ENCODE peak calls at places on chromosomes 5 and 9, in ten cellular contexts. N, V, Q, E, D, F, Z, K, L and H are unnamed samples.

GRCh38 chr5:65481635-65482271 is at the start of gene ADAMTS6:
- DNase-seq in N (peak), V (peak), Q (peak), E (peak), D (peak), F (peak), Z (peak), K (peak), L (peak), H (peak)

GRCh38 chr9:96061293-96061987 is 185.9 kb downstream of the ERCC6L2 start:
- DNase-seq in N (peak), V (peak), Q (no peak), E (peak), D (peak), F (no peak), Z (no peak), K (peak), L (no peak), H (peak)

GRCh38 chr9:21395778-21396717 is 10.8 kb upstream of the IFNA2 start:
- DNase-seq in N (peak), V (no peak), Q (peak), E (peak), D (peak), F (no peak), Z (peak), K (peak), L (peak), H (peak)

GRCh38 chr9:127898433-127899199 is 787 bp downstream of the ST6GALNAC6 start:
- DNase-seq in N (no peak), V (peak), Q (peak), E (no peak), D (peak), F (no peak), Z (peak), K (peak), L (peak), H (no peak)

GRCh38 chr5:89690331-89690730 is 719.2 kb downstream of the CETN3 start:
- DNase-seq in N (no peak), V (no peak), Q (no peak), E (no peak), D (no peak), F (no peak), Z (no peak), K (no peak), L (no peak), H (no peak)

GRCh38 chr5:174614500-174615135 is 109.8 kb upstream of the MSX2 start:
- DNase-seq in N (no peak), V (no peak), Q (no peak), E (no peak), D (no peak), F (no peak), Z (no peak), K (no peak), L (no peak), H (no peak)

GRCh38 chr5:11069041-11069440 is 308.0 kb upstream of the DAP start:
- DNase-seq in N (no peak), V (no peak), Q (no peak), E (no peak), D (no peak), F (no peak), Z (no peak), K (no peak), L (no peak), H (no peak)

GRCh38 chr5:57784106-57784505 is 301.5 kb upstream of the ACTBL2 start:
- DNase-seq in N (no peak), V (no peak), Q (no peak), E (no peak), D (no peak), F (no peak), Z (no peak), K (no peak), L (no peak), H (no peak)

GRCh38 chr5:65722575-65723424 is 795 bp downstream of the NLN start:
- DNase-seq in N (peak), V (peak), Q (no peak), E (no peak), D (peak), F (no peak), Z (no peak), K (peak), L (no peak), H (no peak)

GRCh38 chr9:116096853-116097252 is 56.7 kb upstream of the PAPPA start:
- DNase-seq in N (no peak), V (no peak), Q (no peak), E (no peak), D (no peak), F (no peak), Z (no peak), K (no peak), L (no peak), H (no peak)

GRCh38 chr9:130583271-130583670 is 3.9 kb downstream of the FUBP3 start:
- DNase-seq in N (no peak), V (no peak), Q (no peak), E (no peak), D (no peak), F (no peak), Z (no peak), K (no peak), L (no peak), H (no peak)

GRCh38 chr9:98781588-98782383 is 14.6 kb downstream of the ANKS6 start:
- DNase-seq in N (peak), V (peak), Q (peak), E (peak), D (peak), F (no peak), Z (no peak), K (no peak), L (no peak), H (peak)

GRCh38 chr5:68344447-68345111 is 129.0 kb downstream of the PIK3R1 start:
- DNase-seq in N (no peak), V (peak), Q (no peak), E (no peak), D (no peak), F (no peak), Z (no peak), K (no peak), L (no peak), H (no peak)

GRCh38 chr9:120366646-120367019 is 213.3 kb downstream of the CDK5RAP2 start:
- DNase-seq in N (no peak), V (no peak), Q (no peak), E (peak), D (peak), F (no peak), Z (no peak), K (no peak), L (no peak), H (no peak)

GRCh38 chr5:59615272-59615671 is 278.3 kb downstream of the PDE4D start:
- DNase-seq in N (no peak), V (no peak), Q (no peak), E (no peak), D (no peak), F (no peak), Z (no peak), K (no peak), L (no peak), H (no peak)

GRCh38 chr9:9998491-9999287 is 614.1 kb downstream of the PTPRD start:
- DNase-seq in N (no peak), V (no peak), Q (no peak), E (no peak), D (peak), F (no peak), Z (no peak), K (peak), L (no peak), H (no peak)

GRCh38 chr5:149732500-149733128 is 2.5 kb downstream of the PPARGC1B start:
- DNase-seq in N (no peak), V (peak), Q (peak), E (no peak), D (peak), F (no peak), Z (no peak), K (no peak), L (peak), H (no peak)

GRCh38 chr9:9799287-9799686 is 813.5 kb downstream of the PTPRD start:
- DNase-seq in N (no peak), V (no peak), Q (no peak), E (no peak), D (no peak), F (no peak), Z (no peak), K (no peak), L (no peak), H (no peak)

GRCh38 chr5:112642885-112643284 is 94.8 kb upstream of the APC start:
- DNase-seq in N (no peak), V (no peak), Q (no peak), E (no peak), D (no peak), F (no peak), Z (no peak), K (no peak), L (no peak), H (no peak)

GRCh38 chr9:136083558-136084190 is 11.4 kb downstream of the NACC2 start:
- DNase-seq in N (no peak), V (no peak), Q (no peak), E (no peak), D (no peak), F (no peak), Z (peak), K (peak), L (peak), H (no peak)

GRCh38 chr5:53052499-53052898 is 57.1 kb downstream of the MOCS2 start:
- DNase-seq in N (no peak), V (no peak), Q (no peak), E (no peak), D (no peak), F (no peak), Z (no peak), K (no peak), L (no peak), H (no peak)

GRCh38 chr9:99411068-99411467 is 189.0 kb downstream of the SEC61B start:
- DNase-seq in N (no peak), V (no peak), Q (no peak), E (no peak), D (no peak), F (no peak), Z (no peak), K (no peak), L (no peak), H (no peak)

GRCh38 chr5:1445895-1446601 is 808 bp upstream of the SLC6A3 start:
- DNase-seq in N (peak), V (no peak), Q (no peak), E (no peak), D (no peak), F (no peak), Z (no peak), K (no peak), L (no peak), H (peak)

GRCh38 chr9:116008278-116008677 is 145.3 kb upstream of the PAPPA start:
- DNase-seq in N (no peak), V (no peak), Q (no peak), E (no peak), D (no peak), F (no peak), Z (no peak), K (no peak), L (no peak), H (no peak)

GRCh38 chr5:54836959-54837534 is 148.3 kb downstream of the ESM1 start:
- DNase-seq in N (no peak), V (no peak), Q (no peak), E (no peak), D (no peak), F (no peak), Z (no peak), K (no peak), L (no peak), H (no peak)

GRCh38 chr9:134384811-134385479 is 58.7 kb downstream of the RXRA start:
- DNase-seq in N (no peak), V (no peak), Q (no peak), E (no peak), D (no peak), F (no peak), Z (no peak), K (no peak), L (no peak), H (no peak)

GRCh38 chr5:168390491-168390890 is 95.8 kb upstream of the RARS1 start:
- DNase-seq in N (no peak), V (no peak), Q (no peak), E (no peak), D (no peak), F (no peak), Z (no peak), K (no peak), L (no peak), H (no peak)

GRCh38 chr9:129054163-129054851 is 17.9 kb downstream of the MIGA2 start:
- DNase-seq in N (no peak), V (no peak), Q (no peak), E (no peak), D (no peak), F (no peak), Z (no peak), K (no peak), L (no peak), H (no peak)

GRCh38 chr5:142826741-142827492 is 56.7 kb downstream of the ARHGAP26 start:
- DNase-seq in N (no peak), V (no peak), Q (no peak), E (peak), D (no peak), F (no peak), Z (no peak), K (no peak), L (no peak), H (peak)

GRCh38 chr5:58044166-58044565 is 415.7 kb downstream of the PLK2 start:
- DNase-seq in N (no peak), V (peak), Q (no peak), E (no peak), D (no peak), F (no peak), Z (no peak), K (no peak), L (no peak), H (no peak)

GRCh38 chr5:180688326-180689070 is 39.1 kb upstream of the FLT4 start:
- DNase-seq in N (no peak), V (no peak), Q (no peak), E (no peak), D (no peak), F (no peak), Z (no peak), K (no peak), L (no peak), H (no peak)

GRCh38 chr9:137492464-137493162 is 33.5 kb upstream of the NSMF start:
- DNase-seq in N (no peak), V (peak), Q (peak), E (no peak), D (no peak), F (no peak), Z (no peak), K (peak), L (no peak), H (no peak)

GRCh38 chr5:119049824-119050449 is 20.9 kb upstream of the DMXL1 start:
- DNase-seq in N (no peak), V (no peak), Q (no peak), E (no peak), D (no peak), F (no peak), Z (no peak), K (no peak), L (no peak), H (no peak)

GRCh38 chr5:44983006-44983405 is 174.3 kb downstream of the MRPS30 start:
- DNase-seq in N (no peak), V (peak), Q (no peak), E (no peak), D (no peak), F (no peak), Z (no peak), K (no peak), L (no peak), H (no peak)

GRCh38 chr9:118529210-118529609 is 825.0 kb downstream of the TLR4 start:
- DNase-seq in N (no peak), V (no peak), Q (no peak), E (no peak), D (no peak), F (no peak), Z (no peak), K (no peak), L (no peak), H (no peak)

GRCh38 chr5:148457183-148457620 is 73.4 kb downstream of the FBXO38 start:
- DNase-seq in N (no peak), V (peak), Q (no peak), E (no peak), D (no peak), F (no peak), Z (no peak), K (peak), L (no peak), H (no peak)

GRCh38 chr9:112867275-112867991 is 23.2 kb downstream of the SLC46A2 start:
- DNase-seq in N (no peak), V (peak), Q (peak), E (peak), D (peak), F (no peak), Z (no peak), K (no peak), L (no peak), H (no peak)

GRCh38 chr5:136062563-136063274 is 33.9 kb downstream of the TGFBI start:
- DNase-seq in N (no peak), V (peak), Q (no peak), E (peak), D (peak), F (no peak), Z (no peak), K (no peak), L (no peak), H (no peak)

GRCh38 chr5:37570597-37570996 is 191.5 kb downstream of the WDR70 start:
- DNase-seq in N (no peak), V (no peak), Q (no peak), E (no peak), D (no peak), F (no peak), Z (no peak), K (no peak), L (no peak), H (no peak)

GRCh38 chr9:114495992-114496391 is 9.3 kb downstream of the WHRN start:
- DNase-seq in N (no peak), V (no peak), Q (no peak), E (no peak), D (no peak), F (no peak), Z (no peak), K (no peak), L (no peak), H (no peak)
- TF ChIP-seq EP300 in N (no peak), V (no peak), Q (no peak), E (no peak), D (no peak), F (no peak), Z (no peak), K (no peak), L (no peak), H (no peak)

DNA sequence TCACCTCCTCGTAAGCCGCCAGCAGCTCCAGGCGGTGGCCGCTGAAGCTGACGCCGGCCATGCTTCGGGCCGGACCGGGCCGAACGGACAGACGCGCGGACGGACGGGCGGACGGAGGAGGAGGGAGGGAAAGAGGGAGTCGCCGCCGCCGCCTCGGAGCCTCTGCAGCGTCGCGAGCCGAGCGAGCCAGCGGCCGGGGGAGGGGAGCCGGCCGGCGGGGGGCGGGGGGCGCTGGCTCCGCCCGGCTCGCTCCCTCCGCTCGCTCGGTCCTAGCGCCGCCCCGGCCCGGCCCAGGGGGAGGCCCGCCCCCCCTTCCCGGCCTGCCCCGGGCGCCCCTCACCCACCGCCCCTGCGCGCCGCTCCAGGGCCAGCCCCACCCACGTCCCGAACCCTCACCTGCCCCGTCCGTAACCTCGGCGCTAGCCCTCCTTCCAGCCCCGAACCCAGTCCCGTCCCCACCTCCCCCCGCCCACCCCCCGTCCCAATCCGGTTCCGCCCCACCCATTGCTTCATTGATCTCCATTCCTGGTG is at the start of gene DBN1:
- DNase-seq in N (peak), V (peak), Q (peak), E (no peak), D (no peak), F (no peak), Z (no peak), K (peak), L (peak), H (peak)
- TF ChIP-seq POLR2AphosphoS5 in N (peak), V (no peak), Q (peak), E (no peak), D (no peak), F (no peak), Z (no peak), K (peak), L (peak), H (no peak)

DNA sequence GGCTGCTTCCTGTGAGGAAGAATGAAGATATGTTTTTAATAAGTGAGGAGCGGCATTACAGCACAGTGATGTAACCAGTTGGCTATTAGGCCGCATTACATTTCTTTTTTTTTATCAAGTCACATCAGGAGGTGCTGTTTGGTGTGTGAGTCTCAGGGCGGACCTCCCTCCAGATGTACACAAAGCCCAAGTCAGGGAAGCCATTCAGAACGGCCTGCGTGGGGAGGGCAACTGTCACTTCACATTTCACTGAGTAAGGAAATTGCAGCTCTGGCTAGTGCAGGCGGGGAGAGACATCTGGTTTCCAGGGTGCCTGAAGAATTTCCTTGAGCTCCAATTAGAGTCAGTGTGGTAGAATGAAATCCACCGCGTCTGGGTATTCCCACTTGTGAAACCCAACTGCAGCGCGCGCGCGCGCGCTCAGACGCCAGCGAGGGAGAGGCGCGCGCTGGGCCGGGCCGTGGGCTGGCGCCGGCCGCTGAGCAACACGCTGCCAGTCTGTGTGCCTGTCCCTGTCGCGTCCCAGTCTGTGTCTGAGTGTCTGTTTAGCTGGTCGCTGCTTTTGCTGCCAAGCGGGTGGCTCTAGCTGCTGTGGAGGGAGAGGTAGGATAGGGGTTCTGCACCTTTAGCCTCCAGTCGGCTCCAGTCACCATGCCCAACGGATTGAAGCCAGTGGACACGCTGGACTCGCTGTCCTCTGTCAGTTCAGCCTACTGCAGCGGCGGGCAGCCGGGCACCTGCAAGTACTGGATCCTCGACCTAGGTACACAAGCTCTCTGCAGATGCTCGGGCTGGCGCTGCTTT is 140.8 kb upstream of the OTULINL start:
- DNase-seq in N (no peak), V (no peak), Q (peak), E (no peak), D (no peak), F (no peak), Z (no peak), K (peak), L (peak), H (no peak)
- TF ChIP-seq EP300 in N (no peak), V (no peak), Q (no peak), E (no peak), D (no peak), F (no peak), Z (no peak), K (peak), L (no peak), H (no peak)

GRCh38 chr5:75460532-75460931 is 50.9 kb downstream of the CERT1 start:
- DNase-seq in N (no peak), V (no peak), Q (no peak), E (no peak), D (no peak), F (no peak), Z (no peak), K (peak), L (no peak), H (no peak)

GRCh38 chr5:75460947-75461346 is 50.5 kb downstream of the CERT1 start:
- DNase-seq in N (no peak), V (no peak), Q (no peak), E (no peak), D (no peak), F (peak), Z (no peak), K (peak), L (no peak), H (peak)

GRCh38 chr5:75461679-75462078 is 49.8 kb downstream of the CERT1 start:
- DNase-seq in N (no peak), V (no peak), Q (no peak), E (no peak), D (no peak), F (no peak), Z (no peak), K (no peak), L (no peak), H (no peak)

GRCh38 chr5:75457691-75458090 is 53.7 kb downstream of the CERT1 start:
- DNase-seq in N (no peak), V (no peak), Q (no peak), E (peak), D (no peak), F (no peak), Z (no peak), K (no peak), L (no peak), H (peak)
- TF ChIP-seq POLR2AphosphoS5 in N (no peak), V (no peak), Q (no peak), E (no peak), D (no peak), F (no peak), Z (no peak), K (no peak), L (no peak), H (no peak)

DNA sequence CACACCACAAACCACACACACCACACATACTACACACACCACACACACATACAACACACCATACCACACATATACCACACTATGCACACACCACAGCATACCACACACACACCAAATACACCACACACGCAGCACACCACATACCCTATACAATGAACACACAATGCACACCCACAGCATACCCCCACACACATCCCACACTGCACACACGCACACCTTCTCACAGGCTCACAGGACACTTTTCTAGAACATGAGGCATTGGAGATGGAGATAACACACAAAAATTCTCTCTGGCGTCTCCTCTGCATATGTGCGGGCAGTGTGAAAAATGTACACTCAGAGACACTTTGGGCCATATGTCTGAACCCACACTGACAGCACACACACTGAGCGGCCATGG is 278.1 kb downstream of the GADD45G start:
- DNase-seq in N (peak), V (no peak), Q (no peak), E (no peak), D (no peak), F (no peak), Z (peak), K (no peak), L (peak), H (no peak)
- TF ChIP-seq EP300 in N (no peak), V (no peak), Q (no peak), E (no peak), D (no peak), F (no peak), Z (no peak), K (no peak), L (no peak), H (no peak)

GRCh38 chr9:79164396-79164795 is 407.4 kb upstream of the TLE4 start:
- DNase-seq in N (no peak), V (no peak), Q (no peak), E (no peak), D (no peak), F (no peak), Z (no peak), K (no peak), L (no peak), H (peak)
- TF ChIP-seq POLR2AphosphoS5 in N (no peak), V (no peak), Q (no peak), E (no peak), D (no peak), F (no peak), Z (no peak), K (no peak), L (no peak), H (no peak)